ENCODE peak calls at places on chromosomes 5 and 9, in six cellular contexts. Z, L, F, O, C and R are unnamed samples.

GRCh38 chr9:93962561-93963440 is 7.6 kb upstream of the BARX1 start:
- DNase-seq in L (peak), Z (peak), O (peak), F (peak), C (peak), R (peak)

GRCh38 chr9:121889990-121890563 is 203.0 kb downstream of the TTLL11 start:
- DNase-seq in F (no peak), C (no peak), Z (no peak), L (peak), O (no peak), R (no peak)

GRCh38 chr5:136620016-136620419 is 254.7 kb upstream of the TRPC7 start:
- DNase-seq in O (no peak), C (no peak), L (peak), F (no peak), Z (no peak), R (peak)

GRCh38 chr5:139745800-139746690 is 49.6 kb upstream of the PSD2 start:
- DNase-seq in F (peak), L (peak), O (peak), C (no peak), Z (no peak), R (peak)

GRCh38 chr5:79181419-79182022 is 54.4 kb upstream of the JMY start:
- DNase-seq in F (no peak), O (no peak), L (no peak), Z (no peak), C (no peak), R (peak)

GRCh38 chr5:170632985-170633234 is 129.1 kb downstream of the KCNIP1 start:
- DNase-seq in F (peak), L (no peak), Z (no peak), O (peak), C (no peak), R (peak)

GRCh38 chr5:29777373-29777772 is 1416.1 kb upstream of the CDH6 start:
- DNase-seq in Z (no peak), C (no peak), L (no peak), O (no peak), F (no peak), R (no peak)

GRCh38 chr5:79020861-79021561 is 35.9 kb upstream of the ARSB start:
- DNase-seq in F (no peak), Z (peak), O (peak), C (peak), L (peak), R (peak)

GRCh38 chr9:135702002-135702721 is at the start of gene KCNT1:
- DNase-seq in C (no peak), Z (no peak), F (peak), L (peak), O (no peak), R (peak)

GRCh38 chr5:126814721-126815404 is 37.9 kb downstream of the LMNB1 start:
- DNase-seq in C (no peak), O (no peak), F (no peak), L (no peak), Z (peak), R (no peak)

GRCh38 chr5:17400724-17401508 is 97.1 kb upstream of the TAF11L2 start:
- DNase-seq in L (no peak), O (no peak), F (no peak), Z (no peak), C (no peak), R (no peak)

GRCh38 chr9:100785946-100786345 is 208.1 kb downstream of the CAVIN4 start:
- DNase-seq in C (no peak), L (no peak), Z (no peak), F (no peak), O (no peak), R (no peak)

GRCh38 chr5:157665467-157666085 is 5.8 kb upstream of the C5orf52 start:
- DNase-seq in C (no peak), L (peak), Z (peak), F (no peak), O (no peak), R (no peak)

GRCh38 chr9:70402213-70402612 is 12.2 kb downstream of the KLF9 start:
- DNase-seq in L (no peak), C (no peak), F (no peak), Z (no peak), O (no peak), R (no peak)

GRCh38 chr5:177984565-177985166 is 11.4 kb downstream of the PROP1 start:
- DNase-seq in C (no peak), O (no peak), Z (no peak), L (no peak), F (no peak), R (peak)

GRCh38 chr5:1324719-1325190 is 20.1 kb downstream of the CLPTM1L start:
- DNase-seq in L (no peak), C (no peak), F (no peak), Z (no peak), O (no peak), R (no peak)

GRCh38 chr5:149177911-149178565 is 36.7 kb downstream of the ABLIM3 start:
- DNase-seq in L (peak), F (no peak), O (no peak), Z (no peak), C (no peak), R (no peak)

GRCh38 chr9:85569988-85570387 is 171.8 kb downstream of the AGTPBP1 start:
- DNase-seq in F (no peak), O (no peak), Z (peak), L (no peak), C (peak), R (no peak)

GRCh38 chr5:57825026-57825683 is 342.5 kb upstream of the ACTBL2 start:
- DNase-seq in C (no peak), O (no peak), L (peak), Z (peak), F (no peak), R (peak)

GRCh38 chr9:109114670-109115069 is 5.1 kb downstream of the TMEM245 start:
- DNase-seq in C (no peak), L (peak), F (no peak), O (no peak), Z (peak), R (no peak)

GRCh38 chr9:4762889-4763521 is 22.0 kb upstream of the AK3 start:
- DNase-seq in F (no peak), O (no peak), Z (no peak), C (no peak), L (peak), R (peak)

GRCh38 chr9:93711002-93711401 is 134.6 kb downstream of the PHF2 start:
- DNase-seq in Z (no peak), F (no peak), O (no peak), C (no peak), L (no peak), R (no peak)

GRCh38 chr5:50435131-50435530 is 6.0 kb downstream of the EMB start:
- DNase-seq in Z (no peak), C (no peak), L (no peak), O (no peak), F (no peak), R (no peak)

GRCh38 chr9:6929428-6929827 is 171.7 kb downstream of the KDM4C start:
- DNase-seq in Z (no peak), L (no peak), C (no peak), F (no peak), O (no peak), R (no peak)